ENCODE peak calls at places on chromosomes 12 and 14, in nine cellular contexts. C is GM12865, L is neural crest cell, V is GM20000, F is HFF-Myc, E is bronchial epithelial cell, J is fibroblast of mammary gland, B is lung, R is upper lobe of right lung. U is an unnamed sample.

GRCh38 chr12:11753151-11753501 is 103.7 kb downstream of the ETV6 start:
- DNase-seq in E (no peak), C (peak; percentile 66), B (no peak), J (no peak), R (no peak), L (no peak), V (no peak), F (no peak), U (no peak)

GRCh38 chr14:100605706-100606686 is 18.8 kb upstream of the BEGAIN start:
- DNase-seq in J (peak; percentile 32), C (no peak), B (no peak), L (no peak), E (no peak), F (no peak), V (no peak), R (peak; percentile 26), U (peak; percentile 27)

GRCh38 chr12:25272937-25273526 is 22.3 kb upstream of the KRAS start:
- DNase-seq in L (no peak), B (no peak), R (no peak), J (no peak), E (no peak), C (peak; percentile 18), V (no peak), F (no peak), U (no peak)

GRCh38 chr14:51998348-51998747 is 9.0 kb downstream of the RTRAF start:
- DNase-seq in E (no peak), B (no peak), R (no peak), C (no peak), V (no peak), J (no peak), F (no peak), L (no peak), U (no peak)

GRCh38 chr12:49098035-49098451 is 3.4 kb upstream of the DHH start:
- DNase-seq in J (peak; percentile 47), V (peak; percentile 76), R (peak; percentile 69), C (peak; percentile 68), E (peak; percentile 31), B (peak; percentile 63), L (peak; percentile 78), F (no peak), U (peak; percentile 69)

GRCh38 chr12:96335270-96335669 is 65.0 kb downstream of the CDK17 start:
- DNase-seq in L (no peak), F (no peak), B (no peak), V (no peak), C (peak; percentile 80), E (peak; percentile 37), R (no peak), J (no peak), U (no peak)

GRCh38 chr14:32230181-32230580 is 27.1 kb upstream of the RNU6-8 start:
- DNase-seq in F (no peak), E (peak; percentile 85), L (no peak), J (peak; percentile 68), C (no peak), B (no peak), V (no peak), R (no peak), U (no peak)

GRCh38 chr14:61569783-61570182 is 125.5 kb upstream of the HIF1A start:
- DNase-seq in L (no peak), R (peak; percentile 76), F (no peak), J (peak; percentile 96), V (no peak), E (peak; percentile 96), C (no peak), B (peak; percentile 72), U (no peak)

GRCh38 chr14:51293149-51293925 is 53.3 kb downstream of the TMX1 start:
- DNase-seq in F (peak; percentile 30), C (no peak), B (no peak), J (peak; percentile 36), L (no peak), V (no peak), R (no peak), E (peak; percentile 17), U (no peak)

GRCh38 chr14:72739446-72740405 is 154.2 kb downstream of the DPF3 start:
- DNase-seq in R (no peak), E (no peak), J (no peak), B (no peak), F (no peak), C (no peak), V (no peak), L (no peak), U (no peak)

GRCh38 chr12:50104614-50105366 is 982 bp downstream of the GPD1 start:
- DNase-seq in V (no peak), F (no peak), C (no peak), R (peak; percentile 64), E (no peak), B (no peak), J (no peak), L (no peak), U (no peak)

GRCh38 chr14:36519431-36520321 is at the start of gene NKX2-1:
- DNase-seq in L (peak; percentile 7), J (no peak), R (peak; percentile 89), V (peak; percentile 47), F (no peak), B (peak; percentile 81), E (no peak), C (no peak), U (peak; percentile 40)

GRCh38 chr14:97544581-97544980 is 747.4 kb downstream of the VRK1 start:
- DNase-seq in L (no peak), C (peak; percentile 83), V (no peak), F (no peak), R (no peak), B (no peak), E (no peak), J (no peak), U (no peak)

GRCh38 chr12:113325938-113326337 is 9.0 kb downstream of the SLC8B1 start:
- DNase-seq in R (no peak), J (peak; percentile 83), E (no peak), L (no peak), V (no peak), B (no peak), F (peak; percentile 75), C (no peak), U (no peak)

GRCh38 chr12:96211989-96212388 is 17.8 kb downstream of the ELK3 start:
- DNase-seq in B (no peak), L (no peak), E (no peak), V (no peak), F (no peak), C (peak; percentile 27), R (no peak), J (no peak), U (no peak)

GRCh38 chr12:68245071-68246021 is 8.1 kb downstream of the IL22 start:
- DNase-seq in C (no peak), J (no peak), L (no peak), V (no peak), F (no peak), R (no peak), E (no peak), B (no peak), U (no peak)

GRCh38 chr12:117470804-117471203 is 109.4 kb upstream of the NOS1 start:
- DNase-seq in V (no peak), R (no peak), C (peak; percentile 8), L (no peak), B (no peak), J (no peak), F (no peak), E (no peak), U (no peak)

GRCh38 chr14:58066115-58066514 is 85.9 kb downstream of the ARMH4 start:
- DNase-seq in J (no peak), C (no peak), F (no peak), V (no peak), L (no peak), E (peak; percentile 96), R (no peak), B (no peak), U (no peak)

GRCh38 chr14:38199076-38199475 is 8.6 kb upstream of the SSTR1 start:
- DNase-seq in F (no peak), R (no peak), V (no peak), B (no peak), J (no peak), C (no peak), L (no peak), E (no peak), U (no peak)

GRCh38 chr14:38198425-38198824 is 9.3 kb upstream of the SSTR1 start:
- DNase-seq in L (no peak), R (no peak), B (no peak), F (no peak), J (no peak), V (no peak), C (no peak), E (no peak), U (no peak)

GRCh38 chr14:38197761-38198345 is 9.9 kb upstream of the SSTR1 start:
- DNase-seq in C (no peak), R (no peak), E (no peak), J (peak; percentile 60), V (no peak), B (no peak), L (no peak), F (no peak), U (no peak)

GRCh38 chr14:38199768-38200167 is 7.9 kb upstream of the SSTR1 start:
- DNase-seq in F (no peak), R (no peak), L (no peak), C (no peak), B (no peak), E (peak; percentile 28), V (no peak), J (peak; percentile 73), U (no peak)

GRCh38 chr14:38197001-38197760 is 10.5 kb upstream of the SSTR1 start:
- DNase-seq in E (no peak), J (peak; percentile 33), F (no peak), C (no peak), L (no peak), V (no peak), B (no peak), R (no peak), U (no peak)
- TF ChIP-seq CTCF in E (peak; percentile 5), J (peak; percentile 52), F (peak; percentile 33), C (no peak), L (peak; percentile 77), V (no peak), B (peak; percentile 12), R (peak; percentile 62), U (no peak)

GRCh38 chr12:92492291-92492690 is 210.5 kb upstream of the PLEKHG7 start:
- DNase-seq in F (no peak), B (no peak), J (no peak), C (peak; percentile 44), E (no peak), L (no peak), V (no peak), R (no peak), U (no peak)
- TF ChIP-seq CTCF in F (no peak), B (no peak), J (no peak), C (no peak), E (no peak), L (no peak), V (no peak), R (no peak), U (no peak)

DNA sequence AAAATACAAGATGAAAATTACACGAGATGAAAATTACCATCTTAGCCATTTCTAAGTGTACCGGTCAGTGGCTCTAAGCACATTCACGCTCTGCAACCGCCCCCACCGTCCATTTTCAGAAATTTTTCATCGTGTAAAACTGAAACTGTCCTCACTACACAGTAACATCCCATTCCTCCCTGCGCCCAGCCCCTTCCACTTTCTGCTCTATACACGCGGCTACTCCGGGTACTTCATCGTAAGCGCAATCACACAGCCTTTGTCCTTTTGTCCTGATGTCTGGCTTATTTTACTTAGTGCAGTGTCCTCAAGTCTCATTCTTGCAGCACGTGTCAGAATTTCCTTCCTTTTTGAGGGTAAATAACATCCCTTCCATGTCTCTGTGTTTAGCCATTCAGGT is 3.6 kb upstream of the GPR132 start:
- DNase-seq in B (no peak), E (no peak), C (peak; percentile 81), L (no peak), R (no peak), J (no peak), V (no peak), F (no peak), U (no peak)
- TF ChIP-seq CTCF in B (no peak), E (no peak), C (no peak), L (no peak), R (no peak), J (no peak), V (no peak), F (no peak), U (no peak)

GRCh38 chr12:106888348-106888970 is 67.2 kb upstream of the TMEM263 start:
- DNase-seq in C (no peak), V (no peak), E (no peak), R (no peak), J (no peak), L (no peak), B (no peak), F (no peak), U (no peak)
- TF ChIP-seq CTCF in C (no peak), V (no peak), E (no peak), R (no peak), J (no peak), L (no peak), B (no peak), F (no peak), U (no peak)

U was measured in GM13976.